ENCODE peak calls at places on chromosomes 13 and 19, in five cellular contexts. V, K, P, Q and B are unnamed samples.

GRCh38 chr13:42553098-42554046 is 20.6 kb upstream of the TNFSF11 start:
- DNase-seq in V (peak; percentile 1), K (no peak), P (no peak), Q (no peak), B (no peak)

GRCh38 chr19:35236638-35237400 is 8.3 kb upstream of the FAM187B start:
- DNase-seq in V (no peak), K (no peak), P (peak; percentile 28), Q (no peak), B (peak; percentile 31)

GRCh38 chr13:98804336-98804855 is 51.9 kb upstream of the SLC15A1 start:
- DNase-seq in V (no peak), K (no peak), P (no peak), Q (no peak), B (no peak)

GRCh38 chr13:108176685-108177274 is 38.6 kb downstream of the LIG4 start:
- DNase-seq in V (peak; percentile 25), K (peak; percentile 31), P (peak; percentile 37), Q (no peak), B (no peak)

GRCh38 chr13:74761794-74762193 is 627.6 kb upstream of the KLF12 start:
- DNase-seq in V (no peak), K (no peak), P (no peak), Q (no peak), B (no peak)

GRCh38 chr19:46482645-46483044 is 11.3 kb upstream of the PNMA8A start:
- DNase-seq in V (no peak), K (no peak), P (no peak), Q (no peak), B (no peak)

GRCh38 chr19:16442386-16443276 is 29.1 kb downstream of the EPS15L1 start:
- DNase-seq in V (no peak), K (peak; percentile 60), P (peak; percentile 81), Q (no peak), B (no peak)

GRCh38 chr19:30696514-30696913 is 324.3 kb downstream of the ZNF536 start:
- DNase-seq in V (peak; percentile 78), K (no peak), P (no peak), Q (peak; percentile 40), B (no peak)

GRCh38 chr13:113296842-113297369 is at the start of gene LAMP1:
- DNase-seq in V (peak; percentile 98), K (peak; percentile 99), P (peak; percentile 98), Q (peak; percentile 99), B (peak; percentile 100)

GRCh38 chr19:48487944-48488343 is 18.8 kb downstream of the CYTH2 start:
- DNase-seq in V (peak; percentile 88), K (peak; percentile 88), P (peak; percentile 83), Q (no peak), B (no peak)

GRCh38 chr19:39299404-39299803 is 3.2 kb downstream of the IFNL1 start:
- DNase-seq in V (no peak), K (no peak), P (no peak), Q (peak; percentile 9), B (no peak)
- TF ChIP-seq EP300 in V (no peak), K (no peak), P (no peak), Q (no peak), B (no peak)

GRCh38 chr19:32342695-32343094 is 2.7 kb upstream of the ZNF507 start:
- DNase-seq in V (no peak), K (no peak), P (no peak), Q (no peak), B (no peak)

GRCh38 chr19:32343550-32344262 is 1.7 kb upstream of the ZNF507 start:
- DNase-seq in V (peak; percentile 46), K (no peak), P (no peak), Q (no peak), B (no peak)

GRCh38 chr19:32349724-32350475 is 4.5 kb downstream of the ZNF507 start:
- DNase-seq in V (no peak), K (no peak), P (no peak), Q (no peak), B (no peak)

GRCh38 chr19:32346901-32347300 is 1.5 kb downstream of the ZNF507 start:
- DNase-seq in V (no peak), K (no peak), P (no peak), Q (no peak), B (no peak)

GRCh38 chr19:32345261-32346207 is at the start of gene ZNF507:
- DNase-seq in V (peak; percentile 92), K (peak; percentile 85), P (peak; percentile 85), Q (peak; percentile 91), B (peak; percentile 94)
- TF ChIP-seq EP300 in V (no peak), K (no peak), P (no peak), Q (no peak), B (no peak)

GRCh38 chr19:5850743-5851293 is 431 bp downstream of the FUT3 start:
- DNase-seq in V (no peak), K (peak; percentile 66), P (peak; percentile 66), Q (no peak), B (no peak)
- TF ChIP-seq EP300 in V (no peak), K (no peak), P (no peak), Q (no peak), B (no peak)

GRCh38 chr19:19900124-19900523 is 622 bp upstream of the ZNF93 start:
- DNase-seq in V (no peak), K (no peak), P (no peak), Q (no peak), B (no peak)
- TF ChIP-seq EP300 in V (no peak), K (no peak), P (no peak), Q (no peak), B (no peak)

GRCh38 chr13:19958119-19959111 is at the start of gene ZMYM2:
- DNase-seq in V (peak; percentile 94), K (peak; percentile 99), P (peak; percentile 99), Q (peak; percentile 97), B (peak; percentile 99)
- TF ChIP-seq EP300 in V (no peak), K (no peak), P (no peak), Q (no peak), B (no peak)